ENCODE peak calls at places on chromosomes 6 and 20, in six cellular contexts. One of them, this sample, is unnamed.

GRCh38 chr6:166619912-166620311 is 7.1 kb downstream of the RPS6KA2 start:
- DNase-seq in RPMI8226: peak
- DNase-seq in activated CD8-positive, alpha-beta memory T cell treated with anti-CD3 and anti-CD28 coated beads, Interleukin-2, amount 50 U/mL, for 4 hours: no peak
- DNase-seq in occipital lobe: no peak
- DNase-seq in T1000: no peak
- DNase-seq in neural crest cell: no peak
- DNase-seq in this sample: peak

GRCh38 chr6:2990179-2990931 is 9.3 kb upstream of the NQO2 start:
- DNase-seq in RPMI8226: no peak
- DNase-seq in activated CD8-positive, alpha-beta memory T cell treated with anti-CD3 and anti-CD28 coated beads, Interleukin-2, amount 50 U/mL, for 4 hours: no peak
- DNase-seq in occipital lobe: no peak
- DNase-seq in T1000: no peak
- DNase-seq in neural crest cell: no peak
- DNase-seq in this sample: no peak

GRCh38 chr6:144936764-144937163 is 651.6 kb downstream of the UTRN start:
- DNase-seq in RPMI8226: no peak
- DNase-seq in activated CD8-positive, alpha-beta memory T cell treated with anti-CD3 and anti-CD28 coated beads, Interleukin-2, amount 50 U/mL, for 4 hours: no peak
- DNase-seq in occipital lobe: no peak
- DNase-seq in T1000: no peak
- DNase-seq in neural crest cell: no peak
- DNase-seq in this sample: peak

GRCh38 chr6:120005292-120005976 is 655.9 kb upstream of the MAN1A1 start:
- DNase-seq in RPMI8226: peak
- DNase-seq in activated CD8-positive, alpha-beta memory T cell treated with anti-CD3 and anti-CD28 coated beads, Interleukin-2, amount 50 U/mL, for 4 hours: no peak
- DNase-seq in occipital lobe: no peak
- DNase-seq in T1000: no peak
- DNase-seq in neural crest cell: no peak
- DNase-seq in this sample: no peak

GRCh38 chr6:7238900-7239589 is 74.0 kb downstream of the SSR1 start:
- DNase-seq in RPMI8226: peak
- DNase-seq in activated CD8-positive, alpha-beta memory T cell treated with anti-CD3 and anti-CD28 coated beads, Interleukin-2, amount 50 U/mL, for 4 hours: peak
- DNase-seq in occipital lobe: peak
- DNase-seq in T1000: peak
- DNase-seq in neural crest cell: peak
- DNase-seq in this sample: peak

GRCh38 chr6:11093065-11093590 is 506 bp upstream of the SMIM13 start:
- DNase-seq in RPMI8226: peak
- DNase-seq in activated CD8-positive, alpha-beta memory T cell treated with anti-CD3 and anti-CD28 coated beads, Interleukin-2, amount 50 U/mL, for 4 hours: no peak
- DNase-seq in occipital lobe: peak
- DNase-seq in T1000: no peak
- DNase-seq in neural crest cell: no peak
- DNase-seq in this sample: no peak

GRCh38 chr6:153673214-153673613 is 365.8 kb upstream of the OPRM1 start:
- DNase-seq in RPMI8226: no peak
- DNase-seq in activated CD8-positive, alpha-beta memory T cell treated with anti-CD3 and anti-CD28 coated beads, Interleukin-2, amount 50 U/mL, for 4 hours: no peak
- DNase-seq in occipital lobe: no peak
- DNase-seq in T1000: no peak
- DNase-seq in neural crest cell: no peak
- DNase-seq in this sample: no peak

GRCh38 chr6:11434565-11435326 is 102.8 kb upstream of the TMEM170B start:
- DNase-seq in RPMI8226: no peak
- DNase-seq in activated CD8-positive, alpha-beta memory T cell treated with anti-CD3 and anti-CD28 coated beads, Interleukin-2, amount 50 U/mL, for 4 hours: no peak
- DNase-seq in occipital lobe: no peak
- DNase-seq in T1000: no peak
- DNase-seq in neural crest cell: no peak
- DNase-seq in this sample: peak

GRCh38 chr6:2979819-2980464 is 8.6 kb upstream of the SERPINB6 start:
- DNase-seq in RPMI8226: no peak
- DNase-seq in activated CD8-positive, alpha-beta memory T cell treated with anti-CD3 and anti-CD28 coated beads, Interleukin-2, amount 50 U/mL, for 4 hours: no peak
- DNase-seq in occipital lobe: no peak
- DNase-seq in T1000: no peak
- DNase-seq in neural crest cell: no peak
- DNase-seq in this sample: no peak

GRCh38 chr20:10632681-10633509 is 40.9 kb downstream of the JAG1 start:
- DNase-seq in RPMI8226: no peak
- DNase-seq in activated CD8-positive, alpha-beta memory T cell treated with anti-CD3 and anti-CD28 coated beads, Interleukin-2, amount 50 U/mL, for 4 hours: no peak
- DNase-seq in occipital lobe: no peak
- DNase-seq in T1000: no peak
- DNase-seq in neural crest cell: no peak
- DNase-seq in this sample: no peak

GRCh38 chr20:13868331-13868730 is 83.5 kb downstream of the NDUFAF5 start:
- DNase-seq in RPMI8226: no peak
- DNase-seq in activated CD8-positive, alpha-beta memory T cell treated with anti-CD3 and anti-CD28 coated beads, Interleukin-2, amount 50 U/mL, for 4 hours: no peak
- DNase-seq in occipital lobe: no peak
- DNase-seq in T1000: no peak
- DNase-seq in neural crest cell: no peak
- DNase-seq in this sample: peak

GRCh38 chr20:41044409-41045062 is 15.9 kb downstream of the TOP1 start:
- DNase-seq in RPMI8226: no peak
- DNase-seq in activated CD8-positive, alpha-beta memory T cell treated with anti-CD3 and anti-CD28 coated beads, Interleukin-2, amount 50 U/mL, for 4 hours: no peak
- DNase-seq in occipital lobe: no peak
- DNase-seq in T1000: no peak
- DNase-seq in neural crest cell: no peak
- DNase-seq in this sample: no peak

GRCh38 chr6:81718126-81718525 is 34.4 kb downstream of the TENT5A start:
- DNase-seq in RPMI8226: no peak
- DNase-seq in activated CD8-positive, alpha-beta memory T cell treated with anti-CD3 and anti-CD28 coated beads, Interleukin-2, amount 50 U/mL, for 4 hours: no peak
- DNase-seq in occipital lobe: no peak
- DNase-seq in T1000: no peak
- DNase-seq in neural crest cell: no peak
- DNase-seq in this sample: no peak

GRCh38 chr20:13006825-13007224 is 1.9 kb upstream of the SPTLC3 start:
- DNase-seq in RPMI8226: no peak
- DNase-seq in activated CD8-positive, alpha-beta memory T cell treated with anti-CD3 and anti-CD28 coated beads, Interleukin-2, amount 50 U/mL, for 4 hours: no peak
- DNase-seq in occipital lobe: no peak
- DNase-seq in T1000: no peak
- DNase-seq in neural crest cell: no peak
- DNase-seq in this sample: no peak

GRCh38 chr6:40986364-40986763 is 52.7 kb downstream of the UNC5CL start:
- DNase-seq in RPMI8226: no peak
- DNase-seq in activated CD8-positive, alpha-beta memory T cell treated with anti-CD3 and anti-CD28 coated beads, Interleukin-2, amount 50 U/mL, for 4 hours: no peak
- DNase-seq in occipital lobe: no peak
- DNase-seq in T1000: no peak
- DNase-seq in neural crest cell: no peak
- DNase-seq in this sample: no peak

GRCh38 chr20:54174452-54175175 is 828 bp upstream of the CYP24A1 start:
- DNase-seq in RPMI8226: no peak
- DNase-seq in activated CD8-positive, alpha-beta memory T cell treated with anti-CD3 and anti-CD28 coated beads, Interleukin-2, amount 50 U/mL, for 4 hours: no peak
- DNase-seq in occipital lobe: no peak
- DNase-seq in T1000: no peak
- DNase-seq in neural crest cell: no peak
- DNase-seq in this sample: no peak

GRCh38 chr6:11317885-11318771 is 85.7 kb upstream of the NEDD9 start:
- DNase-seq in RPMI8226: no peak
- DNase-seq in activated CD8-positive, alpha-beta memory T cell treated with anti-CD3 and anti-CD28 coated beads, Interleukin-2, amount 50 U/mL, for 4 hours: peak
- DNase-seq in occipital lobe: peak
- DNase-seq in T1000: peak
- DNase-seq in neural crest cell: no peak
- DNase-seq in this sample: peak

GRCh38 chr6:5580736-5581568 is 319.6 kb downstream of the FARS2 start:
- DNase-seq in RPMI8226: no peak
- DNase-seq in activated CD8-positive, alpha-beta memory T cell treated with anti-CD3 and anti-CD28 coated beads, Interleukin-2, amount 50 U/mL, for 4 hours: no peak
- DNase-seq in occipital lobe: peak
- DNase-seq in T1000: no peak
- DNase-seq in neural crest cell: no peak
- DNase-seq in this sample: no peak

GRCh38 chr20:14700641-14700965 is 363.2 kb upstream of the FLRT3 start:
- DNase-seq in RPMI8226: peak
- DNase-seq in activated CD8-positive, alpha-beta memory T cell treated with anti-CD3 and anti-CD28 coated beads, Interleukin-2, amount 50 U/mL, for 4 hours: no peak
- DNase-seq in occipital lobe: no peak
- DNase-seq in T1000: no peak
- DNase-seq in neural crest cell: no peak
- DNase-seq in this sample: peak

GRCh38 chr6:139597781-139598368 is 223.4 kb upstream of the CITED2 start:
- DNase-seq in RPMI8226: peak
- DNase-seq in activated CD8-positive, alpha-beta memory T cell treated with anti-CD3 and anti-CD28 coated beads, Interleukin-2, amount 50 U/mL, for 4 hours: no peak
- DNase-seq in occipital lobe: peak
- DNase-seq in T1000: peak
- DNase-seq in neural crest cell: no peak
- DNase-seq in this sample: peak

GRCh38 chr6:135675862-135676261 is 175.6 kb upstream of the PDE7B start:
- DNase-seq in RPMI8226: peak
- DNase-seq in activated CD8-positive, alpha-beta memory T cell treated with anti-CD3 and anti-CD28 coated beads, Interleukin-2, amount 50 U/mL, for 4 hours: peak
- DNase-seq in occipital lobe: no peak
- DNase-seq in T1000: no peak
- DNase-seq in neural crest cell: peak
- DNase-seq in this sample: no peak

GRCh38 chr6:104896914-104897313 is 37.2 kb upstream of the HACE1 start:
- DNase-seq in RPMI8226: no peak
- DNase-seq in activated CD8-positive, alpha-beta memory T cell treated with anti-CD3 and anti-CD28 coated beads, Interleukin-2, amount 50 U/mL, for 4 hours: no peak
- DNase-seq in occipital lobe: no peak
- DNase-seq in T1000: no peak
- DNase-seq in neural crest cell: no peak
- DNase-seq in this sample: peak

GRCh38 chr6:6515691-6516607 is 72.6 kb upstream of the LY86 start:
- DNase-seq in RPMI8226: no peak
- DNase-seq in activated CD8-positive, alpha-beta memory T cell treated with anti-CD3 and anti-CD28 coated beads, Interleukin-2, amount 50 U/mL, for 4 hours: peak
- DNase-seq in occipital lobe: no peak
- DNase-seq in T1000: no peak
- DNase-seq in neural crest cell: no peak
- DNase-seq in this sample: no peak

GRCh38 chr6:33192671-33193602 is 670 bp upstream of the COL11A2 start:
- DNase-seq in RPMI8226: no peak
- DNase-seq in activated CD8-positive, alpha-beta memory T cell treated with anti-CD3 and anti-CD28 coated beads, Interleukin-2, amount 50 U/mL, for 4 hours: peak
- DNase-seq in occipital lobe: peak
- DNase-seq in T1000: no peak
- DNase-seq in neural crest cell: peak
- DNase-seq in this sample: peak

GRCh38 chr6:32288426-32288825 is 64.6 kb upstream of the NOTCH4 start:
- DNase-seq in RPMI8226: no peak
- DNase-seq in activated CD8-positive, alpha-beta memory T cell treated with anti-CD3 and anti-CD28 coated beads, Interleukin-2, amount 50 U/mL, for 4 hours: no peak
- DNase-seq in occipital lobe: no peak
- DNase-seq in T1000: no peak
- DNase-seq in neural crest cell: no peak
- DNase-seq in this sample: no peak

GRCh38 chr6:138188278-138188923 is 26.7 kb downstream of the ARFGEF3 start:
- DNase-seq in RPMI8226: peak
- DNase-seq in activated CD8-positive, alpha-beta memory T cell treated with anti-CD3 and anti-CD28 coated beads, Interleukin-2, amount 50 U/mL, for 4 hours: no peak
- DNase-seq in occipital lobe: no peak
- DNase-seq in T1000: no peak
- DNase-seq in neural crest cell: no peak
- DNase-seq in this sample: no peak

GRCh38 chr6:113842165-113842564 is 15.0 kb upstream of the MARCKS start:
- DNase-seq in RPMI8226: no peak
- DNase-seq in activated CD8-positive, alpha-beta memory T cell treated with anti-CD3 and anti-CD28 coated beads, Interleukin-2, amount 50 U/mL, for 4 hours: no peak
- DNase-seq in occipital lobe: no peak
- DNase-seq in T1000: no peak
- DNase-seq in neural crest cell: no peak
- DNase-seq in this sample: peak

GRCh38 chr6:118377711-118378414 is 170.2 kb upstream of the PLN start:
- DNase-seq in RPMI8226: no peak
- DNase-seq in activated CD8-positive, alpha-beta memory T cell treated with anti-CD3 and anti-CD28 coated beads, Interleukin-2, amount 50 U/mL, for 4 hours: no peak
- DNase-seq in occipital lobe: no peak
- DNase-seq in T1000: no peak
- DNase-seq in neural crest cell: no peak
- DNase-seq in this sample: no peak

GRCh38 chr6:143536461-143536865 is 24.9 kb upstream of the FUCA2 start:
- DNase-seq in RPMI8226: peak
- DNase-seq in activated CD8-positive, alpha-beta memory T cell treated with anti-CD3 and anti-CD28 coated beads, Interleukin-2, amount 50 U/mL, for 4 hours: peak
- DNase-seq in occipital lobe: no peak
- DNase-seq in T1000: peak
- DNase-seq in neural crest cell: peak
- DNase-seq in this sample: no peak

GRCh38 chr20:38985060-38985459 is 22.9 kb downstream of the DHX35 start:
- DNase-seq in RPMI8226: no peak
- DNase-seq in activated CD8-positive, alpha-beta memory T cell treated with anti-CD3 and anti-CD28 coated beads, Interleukin-2, amount 50 U/mL, for 4 hours: no peak
- DNase-seq in occipital lobe: no peak
- DNase-seq in T1000: no peak
- DNase-seq in neural crest cell: no peak
- DNase-seq in this sample: no peak

GRCh38 chr6:10763006-10763405 is 15.4 kb downstream of the TMEM14B start:
- DNase-seq in RPMI8226: no peak
- DNase-seq in activated CD8-positive, alpha-beta memory T cell treated with anti-CD3 and anti-CD28 coated beads, Interleukin-2, amount 50 U/mL, for 4 hours: no peak
- DNase-seq in occipital lobe: no peak
- DNase-seq in T1000: no peak
- DNase-seq in neural crest cell: no peak
- DNase-seq in this sample: no peak

GRCh38 chr6:1267057-1267732 is 44.7 kb upstream of the FOXQ1 start:
- DNase-seq in RPMI8226: no peak
- DNase-seq in activated CD8-positive, alpha-beta memory T cell treated with anti-CD3 and anti-CD28 coated beads, Interleukin-2, amount 50 U/mL, for 4 hours: no peak
- DNase-seq in occipital lobe: no peak
- DNase-seq in T1000: peak
- DNase-seq in neural crest cell: no peak
- DNase-seq in this sample: no peak

GRCh38 chr6:25504661-25505060 is 147.4 kb upstream of the SCGN start:
- DNase-seq in RPMI8226: no peak
- DNase-seq in activated CD8-positive, alpha-beta memory T cell treated with anti-CD3 and anti-CD28 coated beads, Interleukin-2, amount 50 U/mL, for 4 hours: no peak
- DNase-seq in occipital lobe: no peak
- DNase-seq in T1000: no peak
- DNase-seq in neural crest cell: no peak
- DNase-seq in this sample: peak

GRCh38 chr6:169159331-169159730 is 94.3 kb downstream of the THBS2 start:
- DNase-seq in RPMI8226: no peak
- DNase-seq in activated CD8-positive, alpha-beta memory T cell treated with anti-CD3 and anti-CD28 coated beads, Interleukin-2, amount 50 U/mL, for 4 hours: no peak
- DNase-seq in occipital lobe: no peak
- DNase-seq in T1000: no peak
- DNase-seq in neural crest cell: no peak
- DNase-seq in this sample: no peak

GRCh38 chr20:62365814-62366369 is 1.2 kb downstream of the LAMA5 start:
- DNase-seq in RPMI8226: peak
- DNase-seq in activated CD8-positive, alpha-beta memory T cell treated with anti-CD3 and anti-CD28 coated beads, Interleukin-2, amount 50 U/mL, for 4 hours: no peak
- DNase-seq in occipital lobe: no peak
- DNase-seq in T1000: no peak
- DNase-seq in neural crest cell: no peak
- DNase-seq in this sample: no peak

GRCh38 chr6:12012566-12013367 is 655 bp downstream of the HIVEP1 start:
- DNase-seq in RPMI8226: peak
- DNase-seq in activated CD8-positive, alpha-beta memory T cell treated with anti-CD3 and anti-CD28 coated beads, Interleukin-2, amount 50 U/mL, for 4 hours: peak
- DNase-seq in occipital lobe: peak
- DNase-seq in T1000: peak
- DNase-seq in neural crest cell: peak
- DNase-seq in this sample: peak

GRCh38 chr6:89974776-89975175 is 80.5 kb downstream of the GJA10 start:
- DNase-seq in RPMI8226: no peak
- DNase-seq in activated CD8-positive, alpha-beta memory T cell treated with anti-CD3 and anti-CD28 coated beads, Interleukin-2, amount 50 U/mL, for 4 hours: no peak
- DNase-seq in occipital lobe: no peak
- DNase-seq in T1000: no peak
- DNase-seq in neural crest cell: no peak
- DNase-seq in this sample: no peak